ENCODE peak calls at places on chromosomes 12 and 14, in eight cellular contexts. One of them, this sample, is unnamed.

GRCh38 chr12:65603428-65604351 is 220.6 kb upstream of the HMGA2 start:
- DNase-seq in GM23338: peak
- DNase-seq in mucosa of descending colon: peak
- DNase-seq in fibroblast of pulmonary artery: peak
- DNase-seq in astrocyte of the spinal cord: peak
- DNase-seq in A549: peak
- DNase-seq in ascending aorta: no peak
- DNase-seq in K562: peak
- DNase-seq in this sample: peak

GRCh38 chr12:57759360-57759980 is 4.6 kb downstream of the MARCHF9 start:
- DNase-seq in fibroblast of pulmonary artery: peak
- DNase-seq in A549: no peak
- DNase-seq in mucosa of descending colon: no peak
- DNase-seq in GM23338: peak
- DNase-seq in K562: no peak
- DNase-seq in ascending aorta: no peak
- DNase-seq in astrocyte of the spinal cord: no peak
- DNase-seq in this sample: no peak

GRCh38 chr12:76176935-76177334 is 92.5 kb upstream of the NAP1L1 start:
- DNase-seq in mucosa of descending colon: no peak
- DNase-seq in fibroblast of pulmonary artery: no peak
- DNase-seq in K562: no peak
- DNase-seq in ascending aorta: no peak
- DNase-seq in A549: no peak
- DNase-seq in GM23338: no peak
- DNase-seq in astrocyte of the spinal cord: no peak
- DNase-seq in this sample: no peak

GRCh38 chr12:30614031-30614430 is 81.6 kb downstream of the IPO8 start:
- DNase-seq in GM23338: no peak
- DNase-seq in A549: no peak
- DNase-seq in mucosa of descending colon: no peak
- DNase-seq in astrocyte of the spinal cord: no peak
- DNase-seq in fibroblast of pulmonary artery: no peak
- DNase-seq in K562: no peak
- DNase-seq in ascending aorta: no peak
- DNase-seq in this sample: no peak

GRCh38 chr12:77888611-77889010 is 57.9 kb downstream of the NAV3 start:
- DNase-seq in ascending aorta: no peak
- DNase-seq in mucosa of descending colon: no peak
- DNase-seq in A549: peak
- DNase-seq in fibroblast of pulmonary artery: peak
- DNase-seq in GM23338: no peak
- DNase-seq in astrocyte of the spinal cord: peak
- DNase-seq in K562: no peak
- DNase-seq in this sample: peak

GRCh38 chr14:77026166-77026929 is 2.2 kb downstream of the IRF2BPL start:
- DNase-seq in A549: no peak
- DNase-seq in fibroblast of pulmonary artery: peak
- DNase-seq in GM23338: peak
- DNase-seq in K562: no peak
- DNase-seq in ascending aorta: no peak
- DNase-seq in mucosa of descending colon: peak
- DNase-seq in astrocyte of the spinal cord: peak
- DNase-seq in this sample: peak

GRCh38 chr14:99720941-99721791 is 37.1 kb downstream of the CYP46A1 start:
- DNase-seq in mucosa of descending colon: no peak
- DNase-seq in astrocyte of the spinal cord: no peak
- DNase-seq in ascending aorta: no peak
- DNase-seq in fibroblast of pulmonary artery: no peak
- DNase-seq in GM23338: no peak
- DNase-seq in A549: no peak
- DNase-seq in K562: no peak
- DNase-seq in this sample: no peak

GRCh38 chr12:49511410-49511809 is 27.4 kb upstream of the KCNH3 start:
- DNase-seq in A549: no peak
- DNase-seq in GM23338: no peak
- DNase-seq in fibroblast of pulmonary artery: no peak
- DNase-seq in mucosa of descending colon: no peak
- DNase-seq in K562: no peak
- DNase-seq in astrocyte of the spinal cord: no peak
- DNase-seq in ascending aorta: no peak
- DNase-seq in this sample: no peak

GRCh38 chr12:39332661-39333175 is 110.2 kb downstream of the KIF21A start:
- DNase-seq in fibroblast of pulmonary artery: no peak
- DNase-seq in astrocyte of the spinal cord: no peak
- DNase-seq in K562: no peak
- DNase-seq in mucosa of descending colon: no peak
- DNase-seq in A549: no peak
- DNase-seq in ascending aorta: no peak
- DNase-seq in GM23338: no peak
- DNase-seq in this sample: no peak

GRCh38 chr14:100384819-100385813 is 62.0 kb downstream of the SLC25A47 start:
- DNase-seq in GM23338: peak
- DNase-seq in fibroblast of pulmonary artery: peak
- DNase-seq in K562: no peak
- DNase-seq in mucosa of descending colon: no peak
- DNase-seq in ascending aorta: no peak
- DNase-seq in A549: peak
- DNase-seq in astrocyte of the spinal cord: peak
- DNase-seq in this sample: peak

GRCh38 chr12:50241178-50241577 is 42.1 kb downstream of the LIMA1 start:
- DNase-seq in mucosa of descending colon: no peak
- DNase-seq in ascending aorta: no peak
- DNase-seq in astrocyte of the spinal cord: peak
- DNase-seq in fibroblast of pulmonary artery: no peak
- DNase-seq in K562: no peak
- DNase-seq in GM23338: no peak
- DNase-seq in A549: peak
- DNase-seq in this sample: no peak

GRCh38 chr12:80321653-80322052 is 122.4 kb upstream of the PTPRQ start:
- DNase-seq in ascending aorta: no peak
- DNase-seq in K562: no peak
- DNase-seq in mucosa of descending colon: no peak
- DNase-seq in GM23338: peak
- DNase-seq in astrocyte of the spinal cord: peak
- DNase-seq in fibroblast of pulmonary artery: peak
- DNase-seq in A549: no peak
- DNase-seq in this sample: peak

GRCh38 chr12:128763395-128763794 is 60.4 kb downstream of the SLC15A4 start:
- DNase-seq in ascending aorta: no peak
- DNase-seq in GM23338: no peak
- DNase-seq in fibroblast of pulmonary artery: no peak
- DNase-seq in astrocyte of the spinal cord: no peak
- DNase-seq in A549: no peak
- DNase-seq in mucosa of descending colon: no peak
- DNase-seq in K562: no peak
- DNase-seq in this sample: no peak

GRCh38 chr12:56530390-56531055 is 8.9 kb downstream of the RBMS2 start:
- DNase-seq in K562: no peak
- DNase-seq in mucosa of descending colon: no peak
- DNase-seq in A549: no peak
- DNase-seq in GM23338: no peak
- DNase-seq in astrocyte of the spinal cord: no peak
- DNase-seq in ascending aorta: no peak
- DNase-seq in fibroblast of pulmonary artery: no peak
- DNase-seq in this sample: no peak

GRCh38 chr14:74950795-74951442 is 4.5 kb downstream of the PGF start:
- DNase-seq in GM23338: no peak
- DNase-seq in mucosa of descending colon: peak
- DNase-seq in ascending aorta: no peak
- DNase-seq in astrocyte of the spinal cord: no peak
- DNase-seq in A549: no peak
- DNase-seq in fibroblast of pulmonary artery: no peak
- DNase-seq in K562: no peak
- DNase-seq in this sample: no peak

GRCh38 chr12:52249041-52249461 is 16.0 kb downstream of the KRT7 start:
- DNase-seq in GM23338: no peak
- DNase-seq in fibroblast of pulmonary artery: no peak
- DNase-seq in ascending aorta: no peak
- DNase-seq in A549: no peak
- DNase-seq in astrocyte of the spinal cord: no peak
- DNase-seq in mucosa of descending colon: no peak
- DNase-seq in K562: no peak
- DNase-seq in this sample: peak

GRCh38 chr14:38367922-38368321 is 112.0 kb upstream of the CLEC14A start:
- DNase-seq in A549: no peak
- DNase-seq in mucosa of descending colon: no peak
- DNase-seq in astrocyte of the spinal cord: no peak
- DNase-seq in fibroblast of pulmonary artery: no peak
- DNase-seq in K562: no peak
- DNase-seq in GM23338: no peak
- DNase-seq in ascending aorta: no peak
- DNase-seq in this sample: no peak

GRCh38 chr14:26602902-26603301 is 5.1 kb upstream of the NOVA1 start:
- DNase-seq in astrocyte of the spinal cord: no peak
- DNase-seq in ascending aorta: no peak
- DNase-seq in GM23338: no peak
- DNase-seq in fibroblast of pulmonary artery: no peak
- DNase-seq in K562: no peak
- DNase-seq in mucosa of descending colon: no peak
- DNase-seq in A549: no peak
- DNase-seq in this sample: no peak

GRCh38 chr14:102445641-102446040 is 63.9 kb downstream of the ANKRD9 start:
- DNase-seq in astrocyte of the spinal cord: no peak
- DNase-seq in ascending aorta: no peak
- DNase-seq in fibroblast of pulmonary artery: no peak
- DNase-seq in K562: no peak
- DNase-seq in GM23338: no peak
- DNase-seq in A549: no peak
- DNase-seq in mucosa of descending colon: no peak
- DNase-seq in this sample: no peak
- H3K4me3 ChIP-seq in astrocyte of the spinal cord: no peak
- H3K4me3 ChIP-seq in ascending aorta: no peak
- H3K4me3 ChIP-seq in fibroblast of pulmonary artery: no peak
- H3K4me3 ChIP-seq in K562: no peak
- H3K4me3 ChIP-seq in GM23338: no peak
- H3K4me3 ChIP-seq in A549: no peak
- H3K4me3 ChIP-seq in mucosa of descending colon: no peak
- H3K4me3 ChIP-seq in this sample: no peak

GRCh38 chr12:93614917-93615596 is 42.6 kb downstream of the SOCS2 start:
- DNase-seq in ascending aorta: no peak
- DNase-seq in K562: no peak
- DNase-seq in astrocyte of the spinal cord: peak
- DNase-seq in fibroblast of pulmonary artery: peak
- DNase-seq in mucosa of descending colon: no peak
- DNase-seq in GM23338: no peak
- DNase-seq in A549: no peak
- DNase-seq in this sample: peak
- TF ChIP-seq CTCF in ascending aorta: no peak
- TF ChIP-seq CTCF in K562: no peak
- TF ChIP-seq CTCF in astrocyte of the spinal cord: no peak
- TF ChIP-seq CTCF in fibroblast of pulmonary artery: no peak
- TF ChIP-seq CTCF in mucosa of descending colon: no peak
- TF ChIP-seq CTCF in GM23338: no peak
- TF ChIP-seq CTCF in A549: no peak
- TF ChIP-seq CTCF in this sample: no peak

GRCh38 chr12:14955876-14956811 is 5.3 kb downstream of the ARHGDIB start:
- DNase-seq in mucosa of descending colon: no peak
- DNase-seq in A549: no peak
- DNase-seq in K562: no peak
- DNase-seq in GM23338: no peak
- DNase-seq in ascending aorta: no peak
- DNase-seq in astrocyte of the spinal cord: no peak
- DNase-seq in fibroblast of pulmonary artery: no peak
- DNase-seq in this sample: no peak

GRCh38 chr12:14959126-14959440 is 2.3 kb downstream of the ARHGDIB start:
- DNase-seq in astrocyte of the spinal cord: no peak
- DNase-seq in A549: no peak
- DNase-seq in mucosa of descending colon: no peak
- DNase-seq in fibroblast of pulmonary artery: no peak
- DNase-seq in ascending aorta: no peak
- DNase-seq in K562: no peak
- DNase-seq in GM23338: no peak
- DNase-seq in this sample: no peak

GRCh38 chr12:14958361-14959125 is 2.9 kb downstream of the ARHGDIB start:
- DNase-seq in ascending aorta: no peak
- DNase-seq in A549: no peak
- DNase-seq in fibroblast of pulmonary artery: no peak
- DNase-seq in GM23338: no peak
- DNase-seq in mucosa of descending colon: no peak
- DNase-seq in astrocyte of the spinal cord: no peak
- DNase-seq in K562: no peak
- DNase-seq in this sample: no peak

GRCh38 chr12:14959463-14959862 is 1.9 kb downstream of the ARHGDIB start:
- DNase-seq in GM23338: no peak
- DNase-seq in mucosa of descending colon: no peak
- DNase-seq in K562: no peak
- DNase-seq in fibroblast of pulmonary artery: no peak
- DNase-seq in A549: no peak
- DNase-seq in astrocyte of the spinal cord: no peak
- DNase-seq in ascending aorta: no peak
- DNase-seq in this sample: no peak

GRCh38 chr12:14957769-14958168 is 3.6 kb downstream of the ARHGDIB start:
- DNase-seq in fibroblast of pulmonary artery: no peak
- DNase-seq in mucosa of descending colon: no peak
- DNase-seq in K562: no peak
- DNase-seq in ascending aorta: no peak
- DNase-seq in GM23338: no peak
- DNase-seq in A549: no peak
- DNase-seq in astrocyte of the spinal cord: no peak
- DNase-seq in this sample: no peak
- H3K4me3 ChIP-seq in fibroblast of pulmonary artery: no peak
- H3K4me3 ChIP-seq in mucosa of descending colon: no peak
- H3K4me3 ChIP-seq in K562: no peak
- H3K4me3 ChIP-seq in ascending aorta: peak
- H3K4me3 ChIP-seq in GM23338: no peak
- H3K4me3 ChIP-seq in A549: no peak
- H3K4me3 ChIP-seq in astrocyte of the spinal cord: no peak
- H3K4me3 ChIP-seq in this sample: no peak

GRCh38 chr14:71165121-71165574 is 257.9 kb downstream of the PCNX1 start:
- DNase-seq in ascending aorta: no peak
- DNase-seq in K562: no peak
- DNase-seq in astrocyte of the spinal cord: no peak
- DNase-seq in A549: no peak
- DNase-seq in GM23338: no peak
- DNase-seq in fibroblast of pulmonary artery: peak
- DNase-seq in mucosa of descending colon: peak
- DNase-seq in this sample: peak
- TF ChIP-seq CTCF in ascending aorta: no peak
- TF ChIP-seq CTCF in K562: no peak
- TF ChIP-seq CTCF in astrocyte of the spinal cord: no peak
- TF ChIP-seq CTCF in A549: no peak
- TF ChIP-seq CTCF in GM23338: no peak
- TF ChIP-seq CTCF in fibroblast of pulmonary artery: no peak
- TF ChIP-seq CTCF in mucosa of descending colon: no peak
- TF ChIP-seq CTCF in this sample: no peak

This sample was measured in AG10803.